ENCODE peak calls at places on chromosomes 7 and 10, in five cellular contexts. Y is activated T-helper 1 cell treated with Interleukin-2 at 50 U/mL for 16 hours, D is ecto neural progenitor cell, T is hepatic stellate cell, A is NCI-H2081. R is an unnamed sample.
A peak's percentile ranks its signal among the peaks of the same experiment; 100 is the strongest.

GRCh38 chr10:49173201-49173772 is 14.9 kb downstream of the TMEM273 start:
- DNase-seq in Y (no peak), D (peak; percentile 28), T (no peak), A (no peak), R (peak; percentile 60)

GRCh38 chr7:22781230-22781711 is 41.4 kb downstream of the TOMM7 start:
- DNase-seq in Y (no peak), D (no peak), T (peak; percentile 55), A (no peak), R (no peak)

GRCh38 chr10:116417821-116418220 is 9.8 kb upstream of the PNLIPRP3 start:
- DNase-seq in Y (no peak), D (no peak), T (no peak), A (no peak), R (no peak)

GRCh38 chr10:86413046-86413728 is 46.6 kb upstream of the GRID1 start:
- DNase-seq in Y (no peak), D (no peak), T (no peak), A (no peak), R (no peak)

GRCh38 chr7:8185907-8186306 is 76.1 kb downstream of the ICA1 start:
- DNase-seq in Y (no peak), D (no peak), T (no peak), A (no peak), R (no peak)

GRCh38 chr7:116610210-116610609 is 61.8 kb upstream of the MET start:
- DNase-seq in Y (no peak), D (no peak), T (no peak), A (no peak), R (no peak)

GRCh38 chr7:44762300-44762699 is 13.7 kb downstream of the ZMIZ2 start:
- DNase-seq in Y (no peak), D (no peak), T (no peak), A (no peak), R (no peak)

GRCh38 chr7:111564078-111564477 is 1.8 kb upstream of the IMMP2L start:
- DNase-seq in Y (no peak), D (no peak), T (no peak), A (no peak), R (no peak)

GRCh38 chr10:121503587-121504051 is 94.6 kb downstream of the FGFR2 start:
- DNase-seq in Y (no peak), D (no peak), T (no peak), A (no peak), R (no peak)

GRCh38 chr10:102633282-102633681 is 11.0 kb upstream of the TRIM8 start:
- DNase-seq in Y (no peak), D (no peak), T (no peak), A (no peak), R (no peak)

GRCh38 chr7:1537631-1538412 is 7.3 kb downstream of the MAFK start:
- DNase-seq in Y (no peak), D (peak; percentile 82), T (peak; percentile 97), A (no peak), R (peak; percentile 97)

GRCh38 chr10:124173298-124173900 is 80.0 kb upstream of the CHST15 start:
- DNase-seq in Y (no peak), D (peak; percentile 42), T (no peak), A (no peak), R (no peak)

GRCh38 chr10:92240289-92241157 is 50.4 kb downstream of the CPEB3 start:
- DNase-seq in Y (no peak), D (peak; percentile 57), T (peak; percentile 65), A (peak; percentile 63), R (no peak)

GRCh38 chr10:88999629-89000028 is 9.0 kb downstream of the FAS start:
- DNase-seq in Y (no peak), D (no peak), T (peak; percentile 24), A (no peak), R (no peak)

GRCh38 chr7:113610572-113610971 is 308.2 kb downstream of the PPP1R3A start:
- DNase-seq in Y (no peak), D (no peak), T (no peak), A (no peak), R (no peak)

GRCh38 chr10:15793664-15794063 is 66.6 kb downstream of the MINDY3 start:
- DNase-seq in Y (no peak), D (no peak), T (no peak), A (no peak), R (no peak)

GRCh38 chr10:50326757-50327701 is 75.7 kb upstream of the ASAH2 start:
- DNase-seq in Y (no peak), D (no peak), T (peak; percentile 20), A (peak; percentile 3), R (no peak)

GRCh38 chr7:2003451-2003930 is 229.3 kb downstream of the MAD1L1 start:
- DNase-seq in Y (no peak), D (no peak), T (no peak), A (no peak), R (no peak)

GRCh38 chr10:27496137-27496536 is 8.0 kb upstream of the RAB18 start:
- DNase-seq in Y (no peak), D (no peak), T (no peak), A (no peak), R (no peak)

GRCh38 chr10:81498152-81498551 is 376.8 kb upstream of the NRG3 start:
- DNase-seq in Y (no peak), D (no peak), T (no peak), A (no peak), R (no peak)